ENCODE peak calls at places on chromosomes 5 and 9, in five cellular contexts. Y is left lobe of liver; L is SJSA1; I is HuH-7; C is activated naive CD8-positive, alpha-beta T cell treated with anti-CD3 and anti-CD28 coated beads for 36 hours. B is an unnamed sample.

GRCh38 chr9:113953541-113953940 is 77.4 kb downstream of the ZNF618 start:
- DNase-seq in Y (no peak), C (no peak), L (no peak), I (no peak), B (no peak)

GRCh38 chr9:134525070-134525815 is 116.4 kb upstream of the COL5A1 start:
- DNase-seq in C (no peak), I (no peak), L (peak; percentile 31), Y (no peak), B (no peak)

GRCh38 chr5:103587185-103587748 is 24.7 kb upstream of the NUDT12 start:
- DNase-seq in Y (no peak), L (no peak), C (no peak), I (peak; percentile 8), B (peak; percentile 28)

GRCh38 chr5:90353254-90353653 is 56.3 kb downstream of the CETN3 start:
- DNase-seq in Y (no peak), I (no peak), C (no peak), L (no peak), B (no peak)

GRCh38 chr5:172797800-172798199 is 26.8 kb upstream of the DUSP1 start:
- DNase-seq in I (no peak), Y (no peak), C (no peak), L (no peak), B (no peak)

GRCh38 chr5:180142008-180142803 is 66.8 kb downstream of the RASGEF1C start:
- DNase-seq in I (no peak), C (no peak), Y (no peak), L (no peak), B (no peak)

GRCh38 chr5:149652697-149653096 is 71.4 kb downstream of the ARHGEF37 start:
- DNase-seq in C (no peak), Y (no peak), L (no peak), I (no peak), B (no peak)

GRCh38 chr9:87464110-87464991 is 33.3 kb upstream of the DAPK1 start:
- DNase-seq in C (peak; percentile 9), I (no peak), L (peak; percentile 61), Y (no peak), B (no peak)

GRCh38 chr9:73153793-73154227 is 2.1 kb downstream of the ANXA1 start:
- DNase-seq in C (no peak), I (no peak), L (no peak), Y (no peak), B (peak; percentile 35)

GRCh38 chr9:81827616-81828296 is 100.5 kb upstream of the SPATA31D4 start:
- DNase-seq in C (no peak), I (no peak), L (no peak), Y (no peak), B (no peak)

GRCh38 chr5:41921874-41922273 is 3.2 kb upstream of the FBXO4 start:
- DNase-seq in Y (no peak), L (no peak), C (no peak), I (no peak), B (peak; percentile 21)

GRCh38 chr9:93025736-93026135 is 32.8 kb upstream of the SUSD3 start:
- DNase-seq in C (no peak), Y (no peak), I (no peak), L (no peak), B (no peak)

GRCh38 chr9:2285411-2285810 is 270.3 kb downstream of the SMARCA2 start:
- DNase-seq in I (no peak), Y (no peak), L (no peak), C (no peak), B (no peak)

B was measured in K562.